ENCODE peak calls at places on chromosome 9, in ten cellular contexts. S is fibroblast of pulmonary artery, Z is GM13976, J is T-helper 1 cell, C is LoVo, D is right cardiac atrium, H is hypothalamus, G is NCI-H524 treated with DMSO at 0.1 percent for 48 hours, V is bronchial epithelial cell, L is hepatic stellate cell. N is an unnamed sample.

GRCh38 chr9:125586173-125586512 is 120.9 kb downstream of the MAPKAP1 start:
- DNase-seq in S (no peak), Z (no peak), J (no peak), C (no peak), D (no peak), H (no peak), G (peak), V (no peak), L (no peak), N (no peak)

GRCh38 chr9:90637626-90638025 is 5.0 kb downstream of the DIRAS2 start:
- DNase-seq in S (no peak), Z (no peak), J (no peak), C (no peak), D (no peak), H (no peak), G (no peak), V (no peak), L (no peak), N (no peak)

GRCh38 chr9:28808042-28808441 is 1234.8 kb upstream of the C9orf72 start:
- DNase-seq in S (peak), Z (no peak), J (no peak), C (no peak), D (no peak), H (no peak), G (peak), V (peak), L (no peak), N (no peak)

GRCh38 chr9:37037137-37037743 is 3.2 kb upstream of the PAX5 start:
- DNase-seq in S (no peak), Z (no peak), J (no peak), C (no peak), D (no peak), H (no peak), G (no peak), V (peak), L (no peak), N (peak)

GRCh38 chr9:117430813-117431212 is 16.0 kb upstream of the ASTN2 start:
- DNase-seq in S (no peak), Z (no peak), J (no peak), C (no peak), D (no peak), H (no peak), G (no peak), V (no peak), L (no peak), N (no peak)

GRCh38 chr9:12702160-12702758 is 9.1 kb downstream of the TYRP1 start:
- DNase-seq in S (peak), Z (no peak), J (no peak), C (peak), D (peak), H (no peak), G (peak), V (peak), L (peak), N (peak)

GRCh38 chr9:130839237-130840111 is 4.4 kb downstream of the ABL1 start:
- DNase-seq in S (no peak), Z (no peak), J (no peak), C (no peak), D (no peak), H (no peak), G (no peak), V (no peak), L (no peak), N (no peak)

GRCh38 chr9:4596165-4596922 is 65.8 kb upstream of the PLPP6 start:
- DNase-seq in S (no peak), Z (no peak), J (peak), C (no peak), D (no peak), H (no peak), G (no peak), V (no peak), L (no peak), N (no peak)

GRCh38 chr9:113548221-113549041 is 84.9 kb downstream of the RGS3 start:
- DNase-seq in S (peak), Z (no peak), J (no peak), C (no peak), D (peak), H (peak), G (no peak), V (no peak), L (peak), N (peak)

GRCh38 chr9:129316281-129317030 is 138.4 kb upstream of the IER5L start:
- DNase-seq in S (no peak), Z (no peak), J (no peak), C (no peak), D (peak), H (no peak), G (no peak), V (no peak), L (no peak), N (no peak)

GRCh38 chr9:114513952-114514267 is 8.6 kb upstream of the WHRN start:
- DNase-seq in S (no peak), Z (no peak), J (no peak), C (no peak), D (no peak), H (no peak), G (no peak), V (no peak), L (no peak), N (no peak)

GRCh38 chr9:116154976-116155699 is 1.5 kb downstream of the PAPPA start:
- DNase-seq in S (peak), Z (peak), J (no peak), C (no peak), D (peak), H (no peak), G (no peak), V (no peak), L (no peak), N (peak)

GRCh38 chr9:112337547-112337946 is 4.1 kb upstream of the PTBP3 start:
- DNase-seq in S (no peak), Z (no peak), J (no peak), C (peak), D (no peak), H (no peak), G (no peak), V (no peak), L (no peak), N (no peak)

GRCh38 chr9:3150030-3150429 is 306.1 kb upstream of the PUM3 start:
- DNase-seq in S (no peak), Z (no peak), J (no peak), C (no peak), D (no peak), H (no peak), G (no peak), V (no peak), L (no peak), N (no peak)

GRCh38 chr9:77457916-77458592 is 190.1 kb downstream of the GNA14 start:
- DNase-seq in S (peak), Z (peak), J (peak), C (peak), D (peak), H (peak), G (no peak), V (peak), L (peak), N (peak)

GRCh38 chr9:15696979-15697378 is 144.1 kb downstream of the CCDC171 start:
- DNase-seq in S (no peak), Z (no peak), J (no peak), C (no peak), D (no peak), H (no peak), G (no peak), V (no peak), L (peak), N (no peak)

GRCh38 chr9:14423816-14424261 is 109.9 kb upstream of the NFIB start:
- DNase-seq in S (peak), Z (no peak), J (no peak), C (no peak), D (no peak), H (no peak), G (no peak), V (peak), L (peak), N (no peak)

GRCh38 chr9:93893899-93894690 is 61.1 kb downstream of the BARX1 start:
- DNase-seq in S (no peak), Z (peak), J (no peak), C (no peak), D (no peak), H (no peak), G (no peak), V (no peak), L (no peak), N (no peak)

GRCh38 chr9:2053883-2054845 is 39.0 kb downstream of the SMARCA2 start:
- DNase-seq in S (peak), Z (peak), J (peak), C (no peak), D (no peak), H (peak), G (no peak), V (no peak), L (no peak), N (peak)

GRCh38 chr9:2173170-2173569 is 158.0 kb downstream of the SMARCA2 start:
- DNase-seq in S (no peak), Z (no peak), J (no peak), C (no peak), D (no peak), H (no peak), G (no peak), V (no peak), L (no peak), N (no peak)

GRCh38 chr9:37329576-37329975 is 92.9 kb upstream of the GRHPR start:
- DNase-seq in S (peak), Z (no peak), J (peak), C (no peak), D (no peak), H (peak), G (no peak), V (peak), L (no peak), N (no peak)

GRCh38 chr9:114364528-114365041 is 23.2 kb downstream of the AKNA start:
- DNase-seq in S (no peak), Z (no peak), J (no peak), C (no peak), D (no peak), H (no peak), G (no peak), V (no peak), L (no peak), N (no peak)

GRCh38 chr9:34072868-34073590 is 24.3 kb upstream of the UBAP2 start:
- DNase-seq in S (peak), Z (no peak), J (no peak), C (peak), D (no peak), H (no peak), G (no peak), V (peak), L (peak), N (peak)

GRCh38 chr9:70044450-70045307 is 1.0 kb downstream of the MAMDC2 start:
- DNase-seq in S (peak), Z (no peak), J (peak), C (no peak), D (peak), H (no peak), G (no peak), V (peak), L (no peak), N (peak)

GRCh38 chr9:130329061-130329460 is 63.5 kb downstream of the HMCN2 start:
- DNase-seq in S (no peak), Z (no peak), J (no peak), C (no peak), D (no peak), H (no peak), G (no peak), V (no peak), L (no peak), N (no peak)

GRCh38 chr9:108270041-108270440 is 585.7 kb downstream of the ACTL7B start:
- DNase-seq in S (no peak), Z (no peak), J (no peak), C (peak), D (no peak), H (no peak), G (no peak), V (peak), L (no peak), N (no peak)

GRCh38 chr9:113558632-113559502 is 95.3 kb downstream of the RGS3 start:
- DNase-seq in S (peak), Z (no peak), J (no peak), C (no peak), D (peak), H (no peak), G (no peak), V (no peak), L (peak), N (peak)